ENCODE peak calls at places on chromosome 18, in six cellular contexts. R is HCT116, X is GM23338, Q is K562, I is HepG2, E is SK-N-SH. A is an unnamed sample.

GRCh38 chr18:26091047-26091630 is 726 bp upstream of the SS18 start:
- DNase-seq in I (peak; percentile 54), R (peak; percentile 58), E (no peak), X (peak; percentile 54), Q (no peak), A (peak; percentile 20)

GRCh38 chr18:72984290-72984689 is 116.5 kb upstream of the NETO1 start:
- DNase-seq in Q (no peak), E (no peak), R (no peak), I (no peak), X (no peak), A (no peak)

GRCh38 chr18:3623769-3624545 is 174.0 kb downstream of the TGIF1 start:
- DNase-seq in I (peak; percentile 98), Q (peak; percentile 86), X (peak; percentile 83), R (peak; percentile 96), E (peak; percentile 70), A (peak; percentile 95)

GRCh38 chr18:47953471-47953931 is 23.0 kb upstream of the SMAD2 start:
- DNase-seq in Q (no peak), I (no peak), X (peak; percentile 40), R (no peak), E (no peak), A (no peak)

GRCh38 chr18:25348361-25349130 is 3.4 kb downstream of the ZNF521 start:
- DNase-seq in X (no peak), I (no peak), E (no peak), R (no peak), Q (no peak), A (no peak)

GRCh38 chr18:61086657-61087056 is 246.6 kb upstream of the CDH20 start:
- DNase-seq in I (no peak), Q (no peak), E (no peak), X (no peak), R (no peak), A (no peak)

GRCh38 chr18:9757851-9758587 is 49.9 kb downstream of the RAB31 start:
- DNase-seq in Q (peak; percentile 36), R (no peak), E (no peak), I (no peak), X (no peak), A (no peak)

GRCh38 chr18:32553640-32554039 is 83.0 kb upstream of the GAREM1 start:
- DNase-seq in R (no peak), E (no peak), I (no peak), Q (no peak), X (no peak), A (no peak)

GRCh38 chr18:2919600-2919999 is 72.8 kb downstream of the EMILIN2 start:
- DNase-seq in E (no peak), I (no peak), Q (no peak), R (no peak), X (no peak), A (no peak)

GRCh38 chr18:46250084-46250811 is 146.1 kb downstream of the HAUS1 start:
- DNase-seq in I (no peak), E (peak; percentile 15), X (peak; percentile 46), Q (no peak), R (peak; percentile 49), A (no peak)

GRCh38 chr18:54608008-54608642 is 17.1 kb downstream of the DYNAP start:
- DNase-seq in R (no peak), Q (no peak), I (no peak), E (no peak), X (no peak), A (no peak)

GRCh38 chr18:31206787-31207381 is 44.2 kb upstream of the DSC1 start:
- DNase-seq in E (peak; percentile 2), R (peak; percentile 97), Q (peak; percentile 24), I (peak; percentile 86), X (peak; percentile 57), A (peak; percentile 50)

GRCh38 chr18:2478662-2479061 is 92.6 kb downstream of the METTL4 start:
- DNase-seq in E (no peak), R (no peak), I (no peak), X (no peak), Q (no peak), A (no peak)

GRCh38 chr18:3852321-3852720 is 402.3 kb downstream of the TGIF1 start:
- DNase-seq in Q (no peak), X (peak; percentile 63), R (no peak), E (no peak), I (no peak), A (no peak)

GRCh38 chr18:21100141-21100540 is 11.5 kb downstream of the ROCK1 start:
- DNase-seq in X (no peak), R (no peak), Q (no peak), E (no peak), I (no peak), A (no peak)

GRCh38 chr18:14970027-14970426 is 222.1 kb downstream of the ANKRD30B start:
- DNase-seq in I (no peak), X (no peak), E (no peak), R (no peak), Q (no peak), A (no peak)

GRCh38 chr18:30696201-30696600 is 346.3 kb downstream of the DSC3 start:
- DNase-seq in E (no peak), R (no peak), X (no peak), Q (no peak), I (no peak), A (no peak)

GRCh38 chr18:62101236-62101635 is 85.6 kb downstream of the PIGN start:
- DNase-seq in R (no peak), I (no peak), E (no peak), Q (no peak), X (no peak), A (no peak)

GRCh38 chr18:69518989-69519388 is 118.3 kb downstream of the DOK6 start:
- DNase-seq in X (no peak), Q (no peak), R (no peak), I (no peak), E (no peak), A (no peak)

GRCh38 chr18:57780318-57781127 is 22.6 kb downstream of the ATP8B1 start:
- DNase-seq in Q (peak; percentile 7), I (no peak), E (no peak), X (no peak), R (no peak), A (no peak)

GRCh38 chr18:35497006-35497333 is 790 bp downstream of the INO80C start:
- DNase-seq in I (no peak), Q (no peak), E (no peak), X (no peak), R (no peak), A (no peak)

GRCh38 chr18:8416212-8417019 is 192.8 kb upstream of the RAB12 start:
- DNase-seq in Q (no peak), E (no peak), X (no peak), R (no peak), I (peak; percentile 20), A (no peak)

GRCh38 chr18:11497585-11497984 is 111.8 kb upstream of the SLC35G4 start:
- DNase-seq in I (peak; percentile 61), R (no peak), Q (no peak), E (no peak), X (no peak), A (no peak)

GRCh38 chr18:9619990-9620389 is 5.6 kb upstream of the PPP4R1 start:
- DNase-seq in R (no peak), X (no peak), E (no peak), Q (no peak), I (no peak), A (no peak)

GRCh38 chr18:38402509-38402908 is 836.9 kb upstream of the CELF4 start:
- DNase-seq in Q (no peak), E (no peak), R (no peak), X (peak; percentile 56), I (no peak), A (no peak)

DNA sequence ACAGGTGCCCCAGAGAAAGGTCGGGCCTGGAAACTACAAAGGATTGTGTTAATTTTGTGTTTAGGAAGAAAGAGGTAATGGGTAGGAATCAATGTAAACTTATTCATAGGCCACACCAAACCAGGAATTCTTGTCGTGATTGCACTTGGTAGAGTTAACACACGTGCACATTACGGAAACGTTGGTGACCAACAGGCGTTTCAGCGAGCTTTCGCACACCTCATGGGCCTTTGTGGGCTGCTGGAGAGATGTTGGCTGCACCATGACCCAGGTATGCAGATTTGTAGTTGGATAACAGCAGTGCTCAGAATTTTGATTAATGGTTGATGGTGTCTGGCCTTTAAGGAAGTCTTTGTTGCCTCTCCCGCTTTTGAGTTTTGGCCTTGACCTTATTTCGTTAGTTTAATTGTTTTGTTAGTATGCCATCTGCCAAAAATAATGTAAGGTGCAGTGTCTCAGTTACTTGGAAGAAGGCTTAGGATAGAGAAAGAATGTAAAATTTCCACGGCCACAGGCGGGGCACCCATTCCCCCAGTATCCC is 1.8 kb downstream of the ZNF236 start:
- DNase-seq in Q (no peak), X (no peak), I (no peak), R (no peak), E (no peak), A (no peak)
- H3K4me3 ChIP-seq in Q (peak overlapping the region; percentile 67), X (peak overlapping the region; percentile 73), I (no peak overlapping the region), R (no peak overlapping the region), E (no peak overlapping the region), A (peak overlapping the region; percentile 78)

DNA sequence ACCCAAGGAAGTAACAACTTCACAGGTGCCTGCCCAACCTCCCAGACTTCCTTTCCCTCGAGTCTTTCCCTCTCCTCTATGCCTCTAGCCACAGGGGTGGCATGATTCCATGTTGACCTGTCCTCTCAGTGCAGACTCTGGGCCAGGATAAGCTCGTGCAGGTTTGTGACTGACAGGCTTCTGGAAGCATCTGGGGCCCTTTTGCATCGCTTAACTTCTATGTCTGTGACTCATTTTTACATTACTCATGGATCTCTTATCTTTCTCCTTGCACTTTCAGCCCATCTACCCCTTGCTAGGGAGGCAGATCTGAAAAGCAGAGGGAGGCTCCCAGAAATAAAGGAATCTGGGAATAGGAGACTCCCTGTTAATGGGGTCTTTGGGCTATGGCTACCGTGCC is 98.5 kb upstream of the RIOK3 start:
- DNase-seq in Q (peak; percentile 34), I (peak; percentile 20), R (no peak), E (no peak), X (no peak), A (no peak)
- TF ChIP-seq REST in Q (no peak), I (no peak), R (no peak), E (no peak), X (no peak), A (no peak)

DNA sequence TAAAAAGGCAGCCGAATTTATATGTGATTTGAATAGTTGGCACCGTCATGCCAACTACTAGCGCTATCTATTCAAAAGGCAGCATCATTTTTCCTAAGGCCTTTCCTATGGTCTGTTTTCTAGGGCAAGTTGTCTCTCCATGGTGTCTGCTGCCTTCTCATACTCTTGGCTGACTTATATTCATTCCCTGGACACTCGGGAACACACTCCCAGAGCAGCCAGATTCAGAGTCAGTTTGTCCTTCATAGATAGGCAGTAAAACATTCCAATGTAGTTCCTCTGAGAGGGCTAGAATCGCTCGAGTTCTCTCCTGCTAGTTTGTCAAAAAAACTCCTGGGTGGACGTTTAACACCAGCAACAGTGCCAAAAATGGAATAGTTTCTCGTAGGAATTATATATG is 129.2 kb upstream of the CTAGE1 start:
- DNase-seq in R (no peak), Q (no peak), X (no peak), E (no peak), I (no peak), A (no peak)
- TF ChIP-seq POLR2AphosphoS5 in R (no peak), Q (no peak), X (no peak), E (no peak), I (no peak), A (no peak)

DNA sequence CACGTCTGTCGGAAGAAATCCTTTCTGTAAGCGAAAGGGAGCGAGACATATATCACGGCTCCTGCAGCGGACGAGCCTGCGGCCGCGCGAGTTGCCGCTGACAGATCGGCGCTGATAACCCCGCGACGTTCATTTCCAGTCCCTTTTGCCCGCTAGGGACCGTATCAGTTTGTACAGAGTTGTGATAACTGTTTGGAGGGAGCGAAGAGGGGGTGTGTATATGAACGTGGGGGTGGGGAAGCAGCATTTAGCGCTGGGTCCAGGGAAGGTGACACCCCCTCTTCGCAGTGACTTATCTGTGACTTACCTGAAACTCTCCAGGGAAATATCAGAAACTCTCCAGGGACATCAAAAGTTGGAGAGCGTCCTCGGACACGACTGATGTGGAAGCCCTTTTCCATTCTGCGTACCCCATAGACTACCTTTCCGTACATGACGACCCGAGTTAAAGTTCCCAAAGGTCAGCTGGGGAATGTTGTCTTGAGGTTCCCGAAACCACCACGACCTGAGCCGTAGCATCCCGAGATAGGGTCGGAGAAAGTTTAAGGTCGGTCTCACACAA is 948 bp upstream of the GATA6 start:
- DNase-seq in R (no peak), E (peak; percentile 41), X (peak; percentile 70), I (peak; percentile 28), Q (peak; percentile 62), A (no peak)
- H3K4me3 ChIP-seq in R (peak overlapping the region; percentile 72), E (no peak overlapping the region), X (peak overlapping the region; percentile 82), I (peak overlapping the region; percentile 87), Q (no peak overlapping the region), A (no peak overlapping the region)

A was measured in Panc1.